ENCODE peak calls at places on chromosome 17, in seven cellular contexts. B is endothelial cell of umbilical vein, O is adipocyte, Y is ascending aorta, X is tibial nerve, Z is ovary, I is suprapubic skin. S is an unnamed sample. For H3K4me1 and H3K27me3, the result is how much of the 10 kb centered on the place peaks cover.

GRCh38 chr17:55430531-55431228 is 9.0 kb upstream of the MMD start:
- DNase-seq in X (no peak), O (no peak), B (no peak), Y (no peak), Z (no peak), I (no peak), S (no peak)

GRCh38 chr17:42122371-42123303 is at the start of gene HSPB9:
- DNase-seq in I (no peak), O (no peak), B (no peak), Z (peak), Y (no peak), X (no peak), S (no peak)

GRCh38 chr17:19703106-19703775 is 13.1 kb downstream of the SLC47A2 start:
- DNase-seq in I (no peak), Z (no peak), B (no peak), O (no peak), X (no peak), Y (no peak), S (peak)

GRCh38 chr17:46785696-46786095 is 32.8 kb downstream of the WNT3 start:
- DNase-seq in B (no peak), Z (no peak), I (no peak), X (no peak), Y (no peak), O (peak), S (no peak)

GRCh38 chr17:34379876-34380275 is 16.8 kb upstream of the CCL1 start:
- DNase-seq in B (no peak), O (peak), I (no peak), Y (no peak), X (no peak), Z (no peak), S (no peak)

GRCh38 chr17:3870871-3871306 is 22.0 kb downstream of the CAMKK1 start:
- DNase-seq in X (no peak), B (peak), O (no peak), I (no peak), Z (no peak), Y (no peak), S (peak)

GRCh38 chr17:75295220-75296158 is 6.3 kb upstream of the SLC25A19 start:
- DNase-seq in O (no peak), I (no peak), B (no peak), Z (no peak), Y (no peak), X (no peak), S (no peak)

GRCh38 chr17:73497721-73498120 is 146.5 kb downstream of the SDK2 start:
- DNase-seq in Y (no peak), O (no peak), I (no peak), Z (no peak), B (no peak), X (no peak), S (no peak)

GRCh38 chr17:70829876-70830275 is 660.5 kb downstream of the KCNJ2 start:
- DNase-seq in B (no peak), Y (no peak), X (no peak), I (no peak), Z (no peak), O (no peak), S (no peak)

GRCh38 chr17:32697728-32698625 is 178.9 kb downstream of the MYO1D start:
- DNase-seq in O (no peak), Y (no peak), I (no peak), B (no peak), X (no peak), Z (no peak), S (no peak)

GRCh38 chr17:77881545-77881944 is 77.0 kb upstream of the TNRC6C start:
- DNase-seq in O (peak), Z (no peak), B (no peak), Y (peak), X (peak), I (peak), S (peak)

GRCh38 chr17:75442168-75443103 is 14.0 kb upstream of the TMEM94 start:
- DNase-seq in Y (no peak), I (no peak), B (no peak), Z (no peak), X (no peak), O (no peak), S (no peak)

GRCh38 chr17:77706938-77707337 is 251.6 kb upstream of the TNRC6C start:
- DNase-seq in Y (peak), Z (no peak), I (peak), X (no peak), O (no peak), B (no peak), S (no peak)

GRCh38 chr17:62703776-62704380 is 76.4 kb downstream of the MRC2 start:
- DNase-seq in O (peak), Y (peak), X (peak), Z (peak), B (peak), I (no peak), S (peak)

GRCh38 chr17:59410049-59410437 is 78.6 kb downstream of the YPEL2 start:
- DNase-seq in Y (no peak), I (no peak), B (no peak), O (no peak), X (no peak), Z (no peak), S (no peak)

GRCh38 chr17:73939808-73940207 is 263.7 kb upstream of the RPL38 start:
- DNase-seq in Y (no peak), Z (no peak), X (no peak), I (no peak), O (no peak), B (no peak), S (peak)

GRCh38 chr17:63828936-63829335 is 1.5 kb upstream of the FTSJ3 start:
- DNase-seq in O (no peak), I (no peak), B (no peak), Y (no peak), Z (no peak), X (no peak), S (peak)
- H3K4me1 ChIP-seq in O (under half), I (under half), B (under half), Y (under half), Z (under half), X (under half), S (under half)

GRCh38 chr17:9011001-9011400 is 10.3 kb upstream of the NTN1 start:
- DNase-seq in O (no peak), I (no peak), Z (no peak), B (no peak), X (no peak), Y (no peak), S (no peak)
- H3K27me3 ChIP-seq in O (under half), I (under half), Z (under half), B (under half), X (under half), Y (under half), S (under half)

GRCh38 chr17:5541610-5542202 is 42.6 kb downstream of the NLRP1 start:
- DNase-seq in O (no peak), Y (no peak), I (no peak), B (no peak), Z (no peak), X (no peak), S (no peak)
- H3K4me3 ChIP-seq in O (no peak), Y (no peak), I (no peak), B (no peak), Z (no peak), X (no peak), S (no peak)

DNA sequence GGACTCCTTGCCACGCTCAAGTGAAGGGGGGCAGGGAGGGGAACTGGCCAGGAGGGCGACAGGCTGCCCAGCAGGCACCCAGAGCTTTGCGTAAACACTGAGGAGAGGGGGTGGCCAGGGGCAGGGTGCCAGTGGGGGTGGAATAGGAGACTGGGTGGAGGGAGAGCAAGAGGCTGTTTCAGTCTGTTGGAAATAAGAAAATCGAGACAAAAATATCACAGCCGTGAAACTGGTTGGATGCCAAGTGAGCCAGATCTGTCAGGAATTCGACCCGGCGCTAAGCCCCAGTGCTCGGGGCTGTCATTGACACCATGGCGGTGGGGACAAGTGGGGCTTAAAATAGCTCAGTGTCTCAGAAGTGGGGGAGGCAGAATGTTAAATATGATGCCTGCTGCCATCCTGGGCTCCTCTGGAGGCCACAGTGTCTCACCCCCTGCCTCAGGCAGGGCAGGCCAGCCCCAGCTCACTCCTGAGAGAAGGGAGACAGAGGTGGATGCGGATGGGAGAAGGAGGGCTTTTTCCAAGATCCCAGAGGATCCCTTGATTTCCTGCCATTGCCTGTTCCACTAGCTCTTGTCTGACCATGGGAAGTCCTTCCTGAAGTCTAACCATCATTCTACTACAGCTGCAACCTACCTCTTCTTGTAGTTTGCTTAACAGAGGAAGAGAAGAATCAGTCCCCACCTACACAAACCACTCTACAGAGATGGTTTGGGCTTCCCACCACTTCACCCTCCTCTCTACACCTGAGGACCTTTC is 9.5 kb downstream of the PNMT start:
- DNase-seq in I (no peak), B (no peak), Y (peak), O (no peak), X (no peak), Z (no peak), S (no peak)
- H3K4me1 ChIP-seq in I (under half), B (under half), Y (under half), O (under half), X (under half), Z (under half), S (under half)

GRCh38 chr17:50689956-50690886 is 17.5 kb downstream of the ANKRD40 start:
- DNase-seq in I (no peak), Y (no peak), O (no peak), X (no peak), Z (no peak), B (no peak), S (no peak)
- H3K27me3 ChIP-seq in I (under half), Y (under half), O (under half), X (under half), Z (under half), B (under half), S (under half)

DNA sequence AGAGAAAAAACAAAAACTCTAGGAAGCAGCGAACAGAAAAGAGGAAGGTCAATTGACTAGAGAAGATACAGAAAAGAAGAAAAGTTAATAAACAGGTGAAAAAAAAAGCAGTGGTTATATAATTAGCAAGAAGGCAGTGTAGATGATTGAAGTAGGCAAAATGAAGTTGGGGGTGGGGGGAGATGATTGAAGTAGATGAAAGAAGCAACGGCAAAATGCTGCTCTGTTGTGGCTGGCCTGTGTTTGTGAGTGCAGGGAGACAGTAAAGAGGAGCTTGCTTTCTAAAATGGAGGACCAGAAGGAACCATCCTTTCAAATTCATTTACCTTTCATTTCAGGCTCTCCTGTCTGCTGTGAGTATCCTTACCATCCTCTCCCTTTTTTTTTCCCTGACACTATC is 3.6 kb downstream of the EVI2B start:
- DNase-seq in Z (no peak), O (no peak), I (no peak), B (no peak), X (no peak), Y (no peak), S (no peak)
- H3K4me3 ChIP-seq in Z (no peak), O (no peak), I (peak), B (no peak), X (peak), Y (no peak), S (no peak)

GRCh38 chr17:80791758-80792284 is 199.8 kb upstream of the CHMP6 start:
- DNase-seq in B (peak), Y (peak), I (peak), O (peak), Z (peak), X (peak), S (peak)

GRCh38 chr17:80790981-80791742 is 200.5 kb upstream of the CHMP6 start:
- DNase-seq in Z (no peak), O (peak), I (peak), X (no peak), Y (no peak), B (no peak), S (no peak)

GRCh38 chr17:80786887-80787286 is 204.8 kb upstream of the CHMP6 start:
- DNase-seq in Z (no peak), I (peak), Y (peak), O (no peak), B (no peak), X (no peak), S (no peak)

GRCh38 chr17:80790021-80790765 is 201.4 kb upstream of the CHMP6 start:
- DNase-seq in X (no peak), Z (no peak), I (peak), B (peak), O (no peak), Y (no peak), S (no peak)

DNA sequence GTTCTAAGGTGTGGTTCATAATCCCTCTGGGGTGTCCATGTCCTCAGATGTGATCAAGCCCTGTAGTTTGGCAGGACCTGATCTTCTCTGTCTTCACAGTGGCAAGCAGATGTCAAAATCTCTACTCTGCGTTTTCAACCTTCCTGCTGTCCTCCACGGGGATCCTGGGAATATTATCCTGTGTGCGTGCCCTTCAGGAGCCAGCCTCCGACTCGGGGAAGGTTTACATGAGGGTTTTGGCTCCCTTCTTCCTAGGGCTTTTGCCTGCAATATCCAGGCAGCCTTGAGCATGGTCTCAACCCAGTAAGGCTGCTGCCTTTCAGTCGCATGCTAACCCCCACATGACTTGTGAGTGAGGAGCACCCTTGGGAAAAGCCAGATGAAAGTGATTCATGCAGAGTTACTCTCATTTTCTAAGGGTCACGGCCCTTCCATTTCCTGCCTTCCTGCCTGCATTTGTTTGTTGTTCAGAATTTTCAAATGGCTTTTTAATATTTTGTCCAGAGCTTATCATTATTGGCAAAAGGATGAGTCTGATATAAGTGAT is 202.2 kb upstream of the CHMP6 start:
- DNase-seq in O (peak), I (peak), X (peak), Z (no peak), Y (peak), B (peak), S (no peak)
- H3K4me1 ChIP-seq in O (half or more), I (under half), X (under half), Z (under half), Y (under half), B (half or more), S (under half)